ENCODE peak calls at places on chromosomes 2 and 18, in four cellular contexts. One of them, this sample, is unnamed.

GRCh38 chr2:112148477-112148876 is 10.3 kb downstream of the FBLN7 start:
- DNase-seq in GM23248: peak; percentile 39
- DNase-seq in GM23338: no peak
- DNase-seq in PC-9: no peak
- DNase-seq in this sample: no peak

GRCh38 chr18:69599377-69599776 is 198.7 kb downstream of the DOK6 start:
- DNase-seq in GM23248: no peak
- DNase-seq in GM23338: no peak
- DNase-seq in PC-9: no peak
- DNase-seq in this sample: no peak

GRCh38 chr2:29305762-29306161 is 190.5 kb downstream of the CLIP4 start:
- DNase-seq in GM23248: no peak
- DNase-seq in GM23338: no peak
- DNase-seq in PC-9: peak; percentile 21
- DNase-seq in this sample: no peak

GRCh38 chr18:32470136-32470712 is 458 bp downstream of the GAREM1 start:
- DNase-seq in GM23248: peak; percentile 63
- DNase-seq in GM23338: peak; percentile 38
- DNase-seq in PC-9: no peak
- DNase-seq in this sample: no peak

GRCh38 chr2:133167990-133168389 is 400.3 kb downstream of the NCKAP5 start:
- DNase-seq in GM23248: peak; percentile 14
- DNase-seq in GM23338: peak; percentile 5
- DNase-seq in PC-9: no peak
- DNase-seq in this sample: no peak

GRCh38 chr2:170714156-170715061 is 728 bp upstream of the SP5 start:
- DNase-seq in GM23248: peak; percentile 22
- DNase-seq in GM23338: peak; percentile 51
- DNase-seq in PC-9: no peak
- DNase-seq in this sample: peak; percentile 41

GRCh38 chr2:140905078-140905781 is 1225.6 kb downstream of the LRP1B start:
- DNase-seq in GM23248: no peak
- DNase-seq in GM23338: peak; percentile 92
- DNase-seq in PC-9: no peak
- DNase-seq in this sample: no peak

GRCh38 chr18:58041633-58042032 is 2.4 kb upstream of the NEDD4L start:
- DNase-seq in GM23248: no peak
- DNase-seq in GM23338: no peak
- DNase-seq in PC-9: no peak
- DNase-seq in this sample: no peak

GRCh38 chr2:172181840-172182239 is 79.1 kb upstream of the DLX2 start:
- DNase-seq in GM23248: peak; percentile 15
- DNase-seq in GM23338: peak; percentile 78
- DNase-seq in PC-9: no peak
- DNase-seq in this sample: no peak

GRCh38 chr2:203623104-203623503 is 83.3 kb upstream of the CD28 start:
- DNase-seq in GM23248: peak; percentile 97
- DNase-seq in GM23338: no peak
- DNase-seq in PC-9: peak; percentile 52
- DNase-seq in this sample: peak; percentile 38

GRCh38 chr2:225334524-225334923 is 65.0 kb upstream of the NYAP2 start:
- DNase-seq in GM23248: no peak
- DNase-seq in GM23338: no peak
- DNase-seq in PC-9: no peak
- DNase-seq in this sample: no peak

GRCh38 chr2:224410946-224411561 is 9.1 kb upstream of the FAM124B start:
- DNase-seq in GM23248: peak; percentile 62
- DNase-seq in GM23338: no peak
- DNase-seq in PC-9: no peak
- DNase-seq in this sample: peak; percentile 57

GRCh38 chr2:11945139-11946126 is 199.0 kb downstream of the LPIN1 start:
- DNase-seq in GM23248: no peak
- DNase-seq in GM23338: no peak
- DNase-seq in PC-9: no peak
- DNase-seq in this sample: no peak

GRCh38 chr2:237540223-237540775 is 26.1 kb upstream of the PRLH start:
- DNase-seq in GM23248: no peak
- DNase-seq in GM23338: no peak
- DNase-seq in PC-9: no peak
- DNase-seq in this sample: no peak

GRCh38 chr2:149355712-149356422 is 25.5 kb downstream of the LYPD6 start:
- DNase-seq in GM23248: no peak
- DNase-seq in GM23338: no peak
- DNase-seq in PC-9: no peak
- DNase-seq in this sample: no peak

GRCh38 chr2:105504459-105504858 is 105.6 kb upstream of the FHL2 start:
- DNase-seq in GM23248: no peak
- DNase-seq in GM23338: no peak
- DNase-seq in PC-9: no peak
- DNase-seq in this sample: no peak

DNA sequence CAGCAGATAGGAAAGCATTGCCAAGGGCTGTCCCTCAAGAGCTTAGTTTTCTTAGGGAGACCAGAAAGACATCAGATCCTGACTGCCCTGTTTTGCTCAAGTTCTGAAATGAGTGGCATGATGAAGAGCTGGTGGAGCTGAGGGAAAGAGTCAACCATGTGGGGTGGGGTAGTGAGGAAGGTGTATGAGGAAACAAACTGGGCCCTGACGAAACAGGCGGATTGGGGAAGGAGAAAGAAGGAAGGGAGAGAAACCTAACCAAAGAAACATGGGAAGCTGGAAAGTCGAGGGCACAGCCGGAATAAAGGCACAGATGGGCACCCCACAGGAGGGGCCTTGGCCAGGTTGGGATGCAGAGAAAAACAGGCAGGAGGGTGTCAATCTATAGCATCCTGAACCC is 8.0 kb downstream of the TGOLN2 start:
- DNase-seq in GM23248: no peak
- DNase-seq in GM23338: no peak
- DNase-seq in PC-9: no peak
- DNase-seq in this sample: no peak
- H2AFZ ChIP-seq in GM23248: no peak overlapping the region
- H2AFZ ChIP-seq in GM23338: no peak overlapping the region
- H2AFZ ChIP-seq in PC-9: no peak overlapping the region
- H2AFZ ChIP-seq in this sample: no peak overlapping the region

DNA sequence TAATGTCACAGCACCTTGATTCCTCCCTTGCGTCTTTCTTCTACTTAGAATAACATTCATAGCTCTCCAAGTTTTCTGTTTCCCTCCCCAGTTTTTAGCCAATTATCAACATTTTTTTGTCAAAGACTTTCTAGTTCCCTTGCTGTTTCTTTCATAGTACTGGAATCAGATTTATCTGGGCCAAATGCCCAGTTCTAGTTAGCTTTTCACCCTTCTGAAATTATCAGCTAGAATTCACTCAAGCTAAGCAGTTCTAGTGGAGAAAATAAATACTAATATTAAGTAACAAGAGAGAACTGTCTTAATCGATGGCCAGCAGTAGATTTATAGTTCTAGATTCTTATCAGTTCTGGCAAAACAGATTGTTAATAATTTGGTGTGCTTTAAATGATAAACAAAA is 36.2 kb downstream of the EFEMP1 start:
- DNase-seq in GM23248: peak; percentile 38
- DNase-seq in GM23338: no peak
- DNase-seq in PC-9: no peak
- DNase-seq in this sample: no peak
- H3F3A ChIP-seq in GM23248: peaks cover 74% of the 10 kb centered on the region
- H3F3A ChIP-seq in GM23338: no peaks in the 10 kb centered on the region
- H3F3A ChIP-seq in PC-9: peaks cover 3% of the 10 kb centered on the region
- H3F3A ChIP-seq in this sample: peaks cover 4% of the 10 kb centered on the region

GRCh38 chr2:39451954-39452353 is 14.9 kb upstream of the MAP4K3 start:
- DNase-seq in GM23248: no peak
- DNase-seq in GM23338: no peak
- DNase-seq in PC-9: no peak
- DNase-seq in this sample: no peak

GRCh38 chr2:39452396-39452795 is 15.3 kb upstream of the MAP4K3 start:
- DNase-seq in GM23248: no peak
- DNase-seq in GM23338: no peak
- DNase-seq in PC-9: no peak
- DNase-seq in this sample: no peak

DNA sequence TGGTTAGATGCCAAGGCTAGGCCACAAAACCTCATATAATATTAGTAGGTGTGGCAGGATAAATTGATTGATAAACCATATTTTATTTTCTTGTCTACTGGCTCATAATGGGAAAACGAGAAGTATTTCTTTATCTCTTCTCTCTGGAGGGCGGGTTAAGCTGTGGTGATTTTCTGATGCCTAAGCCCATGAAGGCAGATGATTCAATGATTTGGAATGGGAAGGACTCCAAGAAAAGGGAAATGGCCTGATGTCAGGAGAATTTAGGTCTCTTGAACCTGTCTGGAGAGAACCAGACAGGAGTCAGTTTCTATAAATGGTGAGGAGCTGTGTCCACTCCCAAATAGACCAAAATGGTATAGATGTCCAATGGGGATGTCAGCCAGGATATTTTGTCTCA is 18.7 kb upstream of the MAP4K3 start:
- DNase-seq in GM23248: no peak
- DNase-seq in GM23338: no peak
- DNase-seq in PC-9: no peak
- DNase-seq in this sample: peak; percentile 47
- H3K4me3 ChIP-seq in GM23248: no peak overlapping the region
- H3K4me3 ChIP-seq in GM23338: no peak overlapping the region
- H3K4me3 ChIP-seq in PC-9: no peak overlapping the region
- H3K4me3 ChIP-seq in this sample: no peak overlapping the region

GRCh38 chr2:47109680-47110079 is 45.4 kb downstream of the STPG4 start:
- DNase-seq in GM23248: no peak
- DNase-seq in GM23338: no peak
- DNase-seq in PC-9: no peak
- DNase-seq in this sample: no peak
- H2AFZ ChIP-seq in GM23248: peak overlapping the region; percentile 33
- H2AFZ ChIP-seq in GM23338: no peak overlapping the region
- H2AFZ ChIP-seq in PC-9: no peak overlapping the region
- H2AFZ ChIP-seq in this sample: no peak overlapping the region

GRCh38 chr2:54572262-54572635 is 116.1 kb downstream of the SPTBN1 start:
- DNase-seq in GM23248: peak; percentile 93
- DNase-seq in GM23338: no peak
- DNase-seq in PC-9: peak; percentile 100
- DNase-seq in this sample: peak; percentile 95
- H3F3A ChIP-seq in GM23248: peaks cover 61% of the 10 kb centered on the region
- H3F3A ChIP-seq in GM23338: no peaks in the 10 kb centered on the region
- H3F3A ChIP-seq in PC-9: peaks cover 65% of the 10 kb centered on the region
- H3F3A ChIP-seq in this sample: peaks cover 22% of the 10 kb centered on the region

GRCh38 chr2:173965372-173966025 is at the start of gene SP3:
- DNase-seq in GM23248: peak; percentile 98
- DNase-seq in GM23338: peak; percentile 97
- DNase-seq in PC-9: peak; percentile 97
- DNase-seq in this sample: peak; percentile 96
- H3K4me3 ChIP-seq in GM23248: peak within 1 kb of the TSS; percentile 88
- H3K4me3 ChIP-seq in GM23338: peak within 1 kb of the TSS; percentile 72
- H3K4me3 ChIP-seq in PC-9: peak within 1 kb of the TSS; percentile 70
- H3K4me3 ChIP-seq in this sample: peak within 1 kb of the TSS; percentile 82

GRCh38 chr2:178514664-178515063 is 34.4 kb downstream of the PLEKHA3 start:
- DNase-seq in GM23248: peak; percentile 80
- DNase-seq in GM23338: no peak
- DNase-seq in PC-9: peak; percentile 62
- DNase-seq in this sample: peak; percentile 92
- H2AFZ ChIP-seq in GM23248: no peak overlapping the region
- H2AFZ ChIP-seq in GM23338: no peak overlapping the region
- H2AFZ ChIP-seq in PC-9: no peak overlapping the region
- H2AFZ ChIP-seq in this sample: no peak overlapping the region

GRCh38 chr18:9283789-9284188 is 50.8 kb upstream of the TWSG1 start:
- DNase-seq in GM23248: no peak
- DNase-seq in GM23338: no peak
- DNase-seq in PC-9: no peak
- DNase-seq in this sample: peak; percentile 34

GRCh38 chr18:9275890-9276289 is 58.7 kb upstream of the TWSG1 start:
- DNase-seq in GM23248: no peak
- DNase-seq in GM23338: no peak
- DNase-seq in PC-9: no peak
- DNase-seq in this sample: peak; percentile 26

GRCh38 chr18:9285604-9286003 is 49.0 kb upstream of the TWSG1 start:
- DNase-seq in GM23248: no peak
- DNase-seq in GM23338: no peak
- DNase-seq in PC-9: no peak
- DNase-seq in this sample: no peak

DNA sequence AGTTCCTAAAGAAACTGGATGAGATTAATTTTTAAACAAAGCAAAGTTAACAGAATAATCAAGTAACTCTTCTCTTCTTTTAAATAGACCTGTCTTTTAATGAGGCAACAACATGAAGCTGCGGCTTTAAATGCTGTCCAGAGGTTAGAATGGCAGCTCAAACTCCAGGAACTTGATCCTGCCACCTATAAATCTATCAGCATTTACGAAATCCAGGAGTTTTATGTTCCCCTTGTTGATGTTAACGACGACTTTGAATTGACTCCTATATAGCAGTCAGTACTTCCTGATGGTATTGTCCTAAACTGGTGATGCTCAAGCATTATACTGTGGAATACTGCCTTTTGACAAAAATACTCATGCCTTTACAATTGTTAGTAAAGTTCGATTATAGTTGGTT is 53.7 kb upstream of the TWSG1 start:
- DNase-seq in GM23248: no peak
- DNase-seq in GM23338: no peak
- DNase-seq in PC-9: no peak
- DNase-seq in this sample: no peak
- H3F3A ChIP-seq in GM23248: no peaks in the 10 kb centered on the region
- H3F3A ChIP-seq in GM23338: no peaks in the 10 kb centered on the region
- H3F3A ChIP-seq in PC-9: no peaks in the 10 kb centered on the region
- H3F3A ChIP-seq in this sample: no peaks in the 10 kb centered on the region

GRCh38 chr18:34158881-34159690 is 65.6 kb downstream of the NOL4 start:
- DNase-seq in GM23248: peak; percentile 10
- DNase-seq in GM23338: peak; percentile 96
- DNase-seq in PC-9: no peak
- DNase-seq in this sample: no peak

GRCh38 chr18:34159691-34160185 is 65.0 kb downstream of the NOL4 start:
- DNase-seq in GM23248: no peak
- DNase-seq in GM23338: no peak
- DNase-seq in PC-9: no peak
- DNase-seq in this sample: no peak
- H3K4me3 ChIP-seq in GM23248: no peak overlapping the region
- H3K4me3 ChIP-seq in GM23338: peak overlapping the region; percentile 71
- H3K4me3 ChIP-seq in PC-9: no peak overlapping the region
- H3K4me3 ChIP-seq in this sample: no peak overlapping the region

This sample was measured in PC-3.